ENCODE peak calls at places on chromosomes 13 and 19, in ten cellular contexts. One of them, this sample, is unnamed.
A peak's percentile ranks its signal among the peaks of the same experiment; 100 is the strongest.

GRCh38 chr13:38783992-38784875 is 97.4 kb downstream of the FREM2 start:
- DNase-seq in psoas muscle: no peak
- DNase-seq in coronary artery: no peak
- DNase-seq in heart left ventricle: no peak
- DNase-seq in upper lobe of right lung: no peak
- DNase-seq in tibial artery: no peak
- DNase-seq in thoracic aorta: no peak
- DNase-seq in mammary epithelial cell: no peak
- DNase-seq in colonic mucosa: peak; percentile 53
- DNase-seq in transverse colon: peak; percentile 31
- DNase-seq in this sample: no peak

GRCh38 chr13:110132178-110132975 is 174.6 kb downstream of the COL4A1 start:
- DNase-seq in tibial artery: no peak
- DNase-seq in mammary epithelial cell: no peak
- DNase-seq in heart left ventricle: no peak
- DNase-seq in psoas muscle: no peak
- DNase-seq in colonic mucosa: no peak
- DNase-seq in upper lobe of right lung: no peak
- DNase-seq in thoracic aorta: no peak
- DNase-seq in coronary artery: no peak
- DNase-seq in transverse colon: no peak
- DNase-seq in this sample: no peak

GRCh38 chr19:56601375-56601774 is 6.3 kb downstream of the ZNF71 start:
- DNase-seq in transverse colon: no peak
- DNase-seq in psoas muscle: no peak
- DNase-seq in heart left ventricle: no peak
- DNase-seq in thoracic aorta: no peak
- DNase-seq in mammary epithelial cell: peak; percentile 14
- DNase-seq in colonic mucosa: no peak
- DNase-seq in upper lobe of right lung: no peak
- DNase-seq in tibial artery: no peak
- DNase-seq in coronary artery: no peak
- DNase-seq in this sample: no peak

GRCh38 chr13:49587311-49587847 is 2.0 kb upstream of the RCBTB1 start:
- DNase-seq in mammary epithelial cell: peak; percentile 79
- DNase-seq in transverse colon: no peak
- DNase-seq in thoracic aorta: no peak
- DNase-seq in heart left ventricle: no peak
- DNase-seq in colonic mucosa: no peak
- DNase-seq in psoas muscle: no peak
- DNase-seq in coronary artery: no peak
- DNase-seq in tibial artery: no peak
- DNase-seq in upper lobe of right lung: no peak
- DNase-seq in this sample: no peak

GRCh38 chr19:47540748-47541147 is 25.9 kb upstream of the NAPA start:
- DNase-seq in mammary epithelial cell: no peak
- DNase-seq in psoas muscle: no peak
- DNase-seq in colonic mucosa: no peak
- DNase-seq in heart left ventricle: no peak
- DNase-seq in upper lobe of right lung: peak; percentile 37
- DNase-seq in tibial artery: no peak
- DNase-seq in coronary artery: no peak
- DNase-seq in thoracic aorta: no peak
- DNase-seq in transverse colon: no peak
- DNase-seq in this sample: no peak

GRCh38 chr19:37551123-37551993 is 43.2 kb downstream of the ZNF571 start:
- DNase-seq in mammary epithelial cell: peak; percentile 67
- DNase-seq in upper lobe of right lung: no peak
- DNase-seq in colonic mucosa: peak; percentile 66
- DNase-seq in coronary artery: no peak
- DNase-seq in transverse colon: peak; percentile 42
- DNase-seq in heart left ventricle: peak; percentile 70
- DNase-seq in tibial artery: no peak
- DNase-seq in psoas muscle: no peak
- DNase-seq in thoracic aorta: no peak
- DNase-seq in this sample: peak; percentile 50

GRCh38 chr13:74770361-74770760 is 636.2 kb upstream of the KLF12 start:
- DNase-seq in upper lobe of right lung: no peak
- DNase-seq in colonic mucosa: no peak
- DNase-seq in coronary artery: no peak
- DNase-seq in mammary epithelial cell: peak; percentile 81
- DNase-seq in tibial artery: no peak
- DNase-seq in thoracic aorta: no peak
- DNase-seq in psoas muscle: no peak
- DNase-seq in heart left ventricle: no peak
- DNase-seq in transverse colon: no peak
- DNase-seq in this sample: no peak

GRCh38 chr13:41458187-41458938 is 1.0 kb downstream of the RGCC start:
- DNase-seq in upper lobe of right lung: peak; percentile 77
- DNase-seq in mammary epithelial cell: peak; percentile 42
- DNase-seq in colonic mucosa: peak; percentile 32
- DNase-seq in tibial artery: no peak
- DNase-seq in heart left ventricle: peak; percentile 34
- DNase-seq in transverse colon: peak; percentile 36
- DNase-seq in coronary artery: no peak
- DNase-seq in thoracic aorta: no peak
- DNase-seq in psoas muscle: peak; percentile 59
- DNase-seq in this sample: peak; percentile 26

GRCh38 chr13:23558675-23559536 is 11.3 kb upstream of the TNFRSF19 start:
- DNase-seq in heart left ventricle: peak; percentile 84
- DNase-seq in colonic mucosa: no peak
- DNase-seq in tibial artery: no peak
- DNase-seq in upper lobe of right lung: peak; percentile 74
- DNase-seq in coronary artery: no peak
- DNase-seq in mammary epithelial cell: peak; percentile 97
- DNase-seq in psoas muscle: peak; percentile 82
- DNase-seq in transverse colon: no peak
- DNase-seq in thoracic aorta: no peak
- DNase-seq in this sample: peak; percentile 57

GRCh38 chr13:45511310-45512147 is 46.8 kb downstream of the COG3 start:
- DNase-seq in psoas muscle: no peak
- DNase-seq in mammary epithelial cell: peak; percentile 69
- DNase-seq in colonic mucosa: peak; percentile 33
- DNase-seq in coronary artery: no peak
- DNase-seq in upper lobe of right lung: no peak
- DNase-seq in transverse colon: no peak
- DNase-seq in tibial artery: no peak
- DNase-seq in heart left ventricle: no peak
- DNase-seq in thoracic aorta: no peak
- DNase-seq in this sample: no peak
- H3K4me3 ChIP-seq in psoas muscle: no peak overlapping the region
- H3K4me3 ChIP-seq in mammary epithelial cell: no peak overlapping the region
- H3K4me3 ChIP-seq in colonic mucosa: no peak overlapping the region
- H3K4me3 ChIP-seq in coronary artery: no peak overlapping the region
- H3K4me3 ChIP-seq in upper lobe of right lung: no peak overlapping the region
- H3K4me3 ChIP-seq in transverse colon: no peak overlapping the region
- H3K4me3 ChIP-seq in tibial artery: no peak overlapping the region
- H3K4me3 ChIP-seq in heart left ventricle: no peak overlapping the region
- H3K4me3 ChIP-seq in thoracic aorta: no peak overlapping the region
- H3K4me3 ChIP-seq in this sample: no peak overlapping the region

DNA sequence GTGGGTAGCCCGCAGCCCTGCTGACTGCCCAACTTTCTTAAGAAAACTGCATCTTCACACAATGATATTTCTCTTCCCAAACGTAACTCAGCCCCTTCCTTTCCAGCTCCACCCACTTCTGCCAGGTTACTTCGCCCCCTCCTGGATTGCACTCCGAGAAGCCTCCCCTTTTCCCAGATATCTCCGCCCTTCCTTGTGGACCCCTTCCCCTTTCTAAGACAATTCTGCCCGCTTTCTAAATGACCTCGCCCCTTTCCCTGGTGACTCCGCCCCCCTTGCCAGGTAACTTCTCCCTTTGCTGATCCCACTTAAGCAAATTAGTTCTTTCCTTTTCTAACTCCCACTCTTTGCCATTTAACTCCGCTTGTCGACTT is 2.6 kb downstream of the VSIG10L start:
- DNase-seq in upper lobe of right lung: no peak
- DNase-seq in tibial artery: peak; percentile 72
- DNase-seq in heart left ventricle: no peak
- DNase-seq in colonic mucosa: no peak
- DNase-seq in thoracic aorta: no peak
- DNase-seq in psoas muscle: no peak
- DNase-seq in transverse colon: no peak
- DNase-seq in mammary epithelial cell: no peak
- DNase-seq in coronary artery: peak; percentile 82
- DNase-seq in this sample: no peak
- TF ChIP-seq CTCF in upper lobe of right lung: no peak
- TF ChIP-seq CTCF in tibial artery: no peak
- TF ChIP-seq CTCF in heart left ventricle: no peak
- TF ChIP-seq CTCF in colonic mucosa: no peak
- TF ChIP-seq CTCF in thoracic aorta: no peak
- TF ChIP-seq CTCF in psoas muscle: no peak
- TF ChIP-seq CTCF in transverse colon: no peak
- TF ChIP-seq CTCF in mammary epithelial cell: no peak
- TF ChIP-seq CTCF in coronary artery: no peak
- TF ChIP-seq CTCF in this sample: no peak

DNA sequence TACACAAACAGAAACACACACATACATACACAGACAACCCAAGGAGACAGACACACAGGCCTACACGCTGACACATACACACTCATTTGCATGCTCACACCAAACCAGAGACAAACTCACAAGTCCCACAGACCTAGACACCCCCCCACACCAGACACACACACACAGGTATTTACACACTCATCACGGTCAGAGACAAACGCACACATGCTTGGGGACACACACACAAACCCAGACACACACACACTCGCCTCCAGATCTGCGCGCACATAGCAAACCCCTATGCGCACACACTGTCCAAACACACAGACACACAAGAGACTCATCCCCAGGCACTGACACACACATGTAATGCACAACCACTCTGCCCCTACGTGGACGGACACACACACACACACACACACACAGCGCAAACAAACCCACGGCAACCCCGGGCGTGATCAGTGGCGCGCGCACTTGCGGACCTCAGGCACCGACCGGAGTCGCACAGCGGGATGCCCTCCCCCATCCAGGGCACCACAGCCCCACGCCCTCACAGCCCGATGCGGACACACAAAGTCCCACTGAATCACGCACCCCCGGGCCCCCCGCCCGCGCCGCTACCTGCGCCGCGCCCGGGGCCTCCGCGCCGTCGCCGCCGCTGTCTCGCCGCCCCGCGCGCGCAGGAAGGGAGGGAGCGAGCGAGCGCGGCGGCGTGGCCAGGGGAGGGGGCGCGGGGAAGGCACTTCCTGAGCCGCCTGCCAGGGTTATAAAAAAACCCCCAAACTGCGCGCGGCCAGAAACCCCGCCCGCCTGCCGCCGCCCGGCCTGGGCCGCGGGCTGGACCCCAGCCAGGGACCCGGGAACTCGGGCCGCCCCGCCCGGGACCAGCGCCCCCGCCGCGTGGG is at the start of gene ADAMTS10:
- DNase-seq in psoas muscle: no peak
- DNase-seq in colonic mucosa: peak; percentile 26
- DNase-seq in coronary artery: no peak
- DNase-seq in transverse colon: peak; percentile 18
- DNase-seq in mammary epithelial cell: no peak
- DNase-seq in heart left ventricle: peak; percentile 57
- DNase-seq in tibial artery: peak; percentile 78
- DNase-seq in upper lobe of right lung: no peak
- DNase-seq in thoracic aorta: no peak
- DNase-seq in this sample: peak; percentile 51
- H3K27ac ChIP-seq in psoas muscle: peak within 1 kb of the TSS; percentile 61
- H3K27ac ChIP-seq in colonic mucosa: peak within 1 kb of the TSS; percentile 50
- H3K27ac ChIP-seq in coronary artery: peak within 1 kb of the TSS; percentile 95
- H3K27ac ChIP-seq in transverse colon: peak within 1 kb of the TSS; percentile 64
- H3K27ac ChIP-seq in mammary epithelial cell: no peak within 1 kb of the TSS
- H3K27ac ChIP-seq in heart left ventricle: peak within 1 kb of the TSS; percentile 68
- H3K27ac ChIP-seq in tibial artery: peak within 1 kb of the TSS; percentile 87
- H3K27ac ChIP-seq in upper lobe of right lung: peak within 1 kb of the TSS; percentile 84
- H3K27ac ChIP-seq in thoracic aorta: peak within 1 kb of the TSS; percentile 90
- H3K27ac ChIP-seq in this sample: peak within 1 kb of the TSS; percentile 86

DNA sequence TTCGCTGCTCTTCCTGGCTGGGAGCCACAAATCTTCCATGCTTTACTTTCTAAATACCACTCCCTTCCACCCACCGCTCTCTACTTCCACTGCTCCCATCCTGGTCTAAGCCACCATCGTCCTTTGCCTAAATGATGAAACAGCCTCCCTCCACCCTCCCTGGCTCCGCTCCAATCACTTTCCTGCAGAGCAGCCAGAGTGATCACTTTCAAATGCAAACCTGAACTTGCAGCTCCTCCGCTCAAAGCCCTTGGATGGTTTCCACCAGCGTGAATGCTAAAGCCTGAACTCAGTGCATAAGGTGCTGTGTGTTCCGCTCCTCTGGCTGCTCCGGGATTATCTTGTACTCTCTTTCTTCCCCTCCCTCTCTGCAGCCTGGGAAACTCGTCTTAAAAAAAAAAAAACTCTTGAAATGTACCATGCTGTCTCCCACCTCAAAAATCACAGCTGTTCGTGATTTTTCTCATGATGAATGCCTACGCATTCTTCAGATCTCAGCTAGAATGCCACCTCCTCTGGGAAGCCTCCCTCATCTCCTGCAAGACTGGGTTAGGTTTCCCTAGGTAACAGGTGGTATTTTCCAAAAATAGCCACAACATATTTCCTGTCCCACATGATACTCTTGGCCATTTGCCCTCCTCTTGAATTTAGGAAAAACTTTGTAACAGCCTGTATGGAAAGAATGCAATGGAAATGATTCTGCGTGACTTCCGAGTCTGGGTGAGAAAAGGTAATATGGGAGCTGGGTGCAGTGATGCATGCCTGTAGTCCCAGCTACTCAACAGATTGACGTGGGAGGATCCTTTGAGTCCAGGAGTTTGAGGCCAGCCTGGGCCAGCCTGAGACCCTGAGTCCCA is 3.7 kb upstream of the SIN3B start:
- DNase-seq in mammary epithelial cell: peak; percentile 48
- DNase-seq in colonic mucosa: peak; percentile 38
- DNase-seq in upper lobe of right lung: no peak
- DNase-seq in heart left ventricle: peak; percentile 76
- DNase-seq in transverse colon: peak; percentile 39
- DNase-seq in thoracic aorta: no peak
- DNase-seq in coronary artery: no peak
- DNase-seq in psoas muscle: peak; percentile 60
- DNase-seq in tibial artery: no peak
- DNase-seq in this sample: peak; percentile 58
- H3K4me3 ChIP-seq in mammary epithelial cell: peak overlapping the region; percentile 26
- H3K4me3 ChIP-seq in colonic mucosa: peak overlapping the region; percentile 1
- H3K4me3 ChIP-seq in upper lobe of right lung: peak overlapping the region; percentile 43
- H3K4me3 ChIP-seq in heart left ventricle: no peak overlapping the region
- H3K4me3 ChIP-seq in transverse colon: peak overlapping the region; percentile 16
- H3K4me3 ChIP-seq in thoracic aorta: peak overlapping the region; percentile 74
- H3K4me3 ChIP-seq in coronary artery: peak overlapping the region; percentile 70
- H3K4me3 ChIP-seq in psoas muscle: peak overlapping the region; percentile 59
- H3K4me3 ChIP-seq in tibial artery: peak overlapping the region; percentile 42
- H3K4me3 ChIP-seq in this sample: peak overlapping the region; percentile 58

GRCh38 chr19:45528744-45529453 is 21.6 kb downstream of the VASP start:
- DNase-seq in upper lobe of right lung: peak; percentile 74
- DNase-seq in mammary epithelial cell: no peak
- DNase-seq in coronary artery: no peak
- DNase-seq in heart left ventricle: peak; percentile 30
- DNase-seq in psoas muscle: peak; percentile 58
- DNase-seq in colonic mucosa: peak; percentile 84
- DNase-seq in thoracic aorta: no peak
- DNase-seq in transverse colon: peak; percentile 77
- DNase-seq in tibial artery: no peak
- DNase-seq in this sample: no peak
- TF ChIP-seq CTCF in upper lobe of right lung: no peak
- TF ChIP-seq CTCF in mammary epithelial cell: no peak
- TF ChIP-seq CTCF in coronary artery: no peak
- TF ChIP-seq CTCF in heart left ventricle: no peak
- TF ChIP-seq CTCF in psoas muscle: no peak
- TF ChIP-seq CTCF in colonic mucosa: no peak
- TF ChIP-seq CTCF in thoracic aorta: no peak
- TF ChIP-seq CTCF in transverse colon: no peak
- TF ChIP-seq CTCF in tibial artery: no peak
- TF ChIP-seq CTCF in this sample: no peak